ENCODE peak calls at places on chromosomes 3 and 15, in eight cellular contexts. P, J, T, Z, B, N, H and E are unnamed samples.

GRCh38 chr3:11096266-11097135 is 57.8 kb upstream of the HRH1 start:
- DNase-seq in P (no peak), J (peak; percentile 78), T (no peak), Z (peak; percentile 85), B (no peak), N (peak; percentile 79), H (peak; percentile 2), E (peak; percentile 34)

GRCh38 chr15:38176155-38176554 is 76.5 kb upstream of the SPRED1 start:
- DNase-seq in P (no peak), J (no peak), T (no peak), Z (peak; percentile 47), B (no peak), N (peak; percentile 52), H (no peak), E (no peak)

GRCh38 chr3:87436781-87437543 is 160.6 kb upstream of the POU1F1 start:
- DNase-seq in P (no peak), J (no peak), T (no peak), Z (no peak), B (no peak), N (peak; percentile 65), H (no peak), E (no peak)

GRCh38 chr15:48641416-48641815 is 4.1 kb downstream of the FBN1 start:
- DNase-seq in P (no peak), J (no peak), T (no peak), Z (peak; percentile 58), B (no peak), N (no peak), H (no peak), E (no peak)

GRCh38 chr3:5767304-5767703 is 579.8 kb downstream of the EDEM1 start:
- DNase-seq in P (no peak), J (no peak), T (no peak), Z (no peak), B (no peak), N (no peak), H (no peak), E (no peak)

GRCh38 chr15:80182611-80183210 is 29.9 kb downstream of the FAH start:
- DNase-seq in P (no peak), J (no peak), T (no peak), Z (peak; percentile 84), B (no peak), N (peak; percentile 61), H (no peak), E (no peak)

GRCh38 chr15:101504373-101504772 is 14.9 kb upstream of the PCSK6 start:
- DNase-seq in P (no peak), J (no peak), T (no peak), Z (no peak), B (no peak), N (no peak), H (no peak), E (no peak)

GRCh38 chr15:45489690-45490238 is 32.8 kb downstream of the SLC30A4 start:
- DNase-seq in P (no peak), J (no peak), T (no peak), Z (no peak), B (no peak), N (no peak), H (no peak), E (no peak)

GRCh38 chr3:144431134-144431533 is 459.5 kb downstream of the DIPK2A start:
- DNase-seq in P (no peak), J (no peak), T (no peak), Z (no peak), B (no peak), N (no peak), H (no peak), E (no peak)

GRCh38 chr15:40510201-40510600 is 39.4 kb downstream of the CHST14 start:
- DNase-seq in P (no peak), J (no peak), T (no peak), Z (no peak), B (no peak), N (no peak), H (no peak), E (no peak)

GRCh38 chr3:36815375-36815774 is 51.0 kb upstream of the DCLK3 start:
- DNase-seq in P (no peak), J (no peak), T (no peak), Z (no peak), B (no peak), N (no peak), H (no peak), E (no peak)

GRCh38 chr3:69309810-69310209 is 76.1 kb downstream of the FRMD4B start:
- DNase-seq in P (no peak), J (no peak), T (no peak), Z (peak; percentile 43), B (no peak), N (peak; percentile 64), H (no peak), E (no peak)

GRCh38 chr15:98924311-98925049 is 83.1 kb downstream of the PGPEP1L start:
- DNase-seq in P (no peak), J (no peak), T (no peak), Z (no peak), B (no peak), N (no peak), H (no peak), E (no peak)

GRCh38 chr3:192851821-192852352 is 65.8 kb downstream of the MB21D2 start:
- DNase-seq in P (no peak), J (no peak), T (no peak), Z (peak; percentile 80), B (no peak), N (peak; percentile 79), H (no peak), E (no peak)

GRCh38 chr15:57626713-57627440 is 35.2 kb downstream of the MYZAP start:
- DNase-seq in P (no peak), J (peak; percentile 53), T (no peak), Z (no peak), B (no peak), N (no peak), H (no peak), E (no peak)

GRCh38 chr3:196323723-196324122 is 5.7 kb upstream of the DYNLT2B start:
- DNase-seq in P (no peak), J (no peak), T (peak; percentile 12), Z (peak; percentile 47), B (no peak), N (no peak), H (no peak), E (peak; percentile 44)

GRCh38 chr3:45968706-45969105 is 25.4 kb downstream of the CXCR6 start:
- DNase-seq in P (no peak), J (no peak), T (no peak), Z (peak; percentile 55), B (no peak), N (peak; percentile 57), H (no peak), E (no peak)

GRCh38 chr3:69160525-69160924 is 38.1 kb upstream of the LMOD3 start:
- DNase-seq in P (no peak), J (no peak), T (no peak), Z (no peak), B (no peak), N (no peak), H (no peak), E (no peak)

GRCh38 chr3:145623349-145623748 is 537.6 kb downstream of the PLOD2 start:
- DNase-seq in P (no peak), J (no peak), T (no peak), Z (peak; percentile 86), B (no peak), N (no peak), H (no peak), E (no peak)

GRCh38 chr3:117916839-117917238 is 1117.8 kb downstream of the IGSF11 start:
- DNase-seq in P (no peak), J (no peak), T (no peak), Z (no peak), B (no peak), N (no peak), H (no peak), E (no peak)

GRCh38 chr15:64232400-64232799 is 69.6 kb upstream of the PPIB start:
- DNase-seq in P (no peak), J (no peak), T (no peak), Z (peak; percentile 35), B (no peak), N (peak; percentile 75), H (no peak), E (no peak)

GRCh38 chr3:58288011-58288728 is 17.9 kb upstream of the RPP14 start:
- DNase-seq in P (no peak), J (no peak), T (no peak), Z (no peak), B (no peak), N (no peak), H (no peak), E (no peak)

GRCh38 chr15:73941871-73942635 is 15.8 kb downstream of the LOXL1 start:
- DNase-seq in P (no peak), J (peak; percentile 36), T (no peak), Z (no peak), B (peak; percentile 56), N (no peak), H (no peak), E (no peak)

GRCh38 chr3:100335137-100335833 is 728 bp downstream of the NIT2 start:
- DNase-seq in P (no peak), J (no peak), T (no peak), Z (peak; percentile 28), B (peak; percentile 50), N (no peak), H (no peak), E (no peak)

GRCh38 chr3:129226374-129226773 is 23.0 kb upstream of the COPG1 start:
- DNase-seq in P (no peak), J (peak; percentile 91), T (no peak), Z (peak; percentile 86), B (no peak), N (peak; percentile 94), H (no peak), E (no peak)

GRCh38 chr3:171860830-171861535 is 17.8 kb downstream of the TMEM212 start:
- DNase-seq in P (no peak), J (no peak), T (no peak), Z (peak; percentile 90), B (no peak), N (peak; percentile 35), H (no peak), E (no peak)

GRCh38 chr15:77528290-77528967 is 104.3 kb downstream of the LINGO1 start:
- DNase-seq in P (no peak), J (no peak), T (no peak), Z (no peak), B (no peak), N (no peak), H (no peak), E (peak; percentile 10)

GRCh38 chr15:99429681-99430081 is 136.1 kb upstream of the MEF2A start:
- DNase-seq in P (no peak), J (no peak), T (no peak), Z (no peak), B (no peak), N (no peak), H (no peak), E (peak; percentile 5)